ENCODE peak calls at places on chromosomes 7 and 10, in five cellular contexts. I is adrenal gland, N is H9, T is transverse colon, G is vagina. O is an unnamed sample.
A peak's percentile ranks its signal among the peaks of the same experiment; 100 is the strongest.

GRCh38 chr7:216360-217300 is 24.3 kb downstream of the FAM20C start:
- DNase-seq in I (no peak), N (no peak), T (no peak), G (no peak), O (no peak)

GRCh38 chr7:2247141-2247985 is 5.3 kb downstream of the NUDT1 start:
- DNase-seq in I (no peak), N (peak; percentile 75), T (no peak), G (no peak), O (no peak)

GRCh38 chr7:137535579-137535978 is 192.0 kb upstream of the PTN start:
- DNase-seq in I (no peak), N (no peak), T (no peak), G (no peak), O (no peak)

GRCh38 chr10:33180390-33180789 is 154.1 kb downstream of the NRP1 start:
- DNase-seq in I (no peak), N (no peak), T (no peak), G (no peak), O (no peak)

GRCh38 chr10:132607491-132607890 is 69.9 kb downstream of the INPP5A start:
- DNase-seq in I (no peak), N (no peak), T (no peak), G (no peak), O (no peak)

GRCh38 chr7:49638166-49638565 is 135.3 kb upstream of the VWC2 start:
- DNase-seq in I (no peak), N (peak; percentile 36), T (no peak), G (no peak), O (no peak)

GRCh38 chr10:45008524-45009161 is 7.9 kb downstream of the ZNF22 start:
- DNase-seq in I (peak; percentile 49), N (no peak), T (no peak), G (no peak), O (peak; percentile 68)

GRCh38 chr10:124197301-124198148 is 104.1 kb upstream of the CHST15 start:
- DNase-seq in I (no peak), N (no peak), T (no peak), G (no peak), O (no peak)

GRCh38 chr10:3784510-3785250 is at the start of gene KLF6:
- DNase-seq in I (peak; percentile 60), N (no peak), T (peak; percentile 40), G (no peak), O (no peak)

GRCh38 chr10:48742891-48743845 is 58.5 kb downstream of the WDFY4 start:
- DNase-seq in I (no peak), N (no peak), T (no peak), G (peak; percentile 77), O (peak; percentile 26)

GRCh38 chr7:30163231-30163894 is 28.6 kb downstream of the MTURN start:
- DNase-seq in I (no peak), N (no peak), T (no peak), G (no peak), O (no peak)

GRCh38 chr7:131595699-131596098 is 39.3 kb upstream of the PODXL start:
- DNase-seq in I (no peak), N (no peak), T (no peak), G (no peak), O (no peak)

GRCh38 chr7:22361795-22362194 is 4.8 kb upstream of the RAPGEF5 start:
- DNase-seq in I (peak; percentile 32), N (no peak), T (peak; percentile 63), G (no peak), O (no peak)

GRCh38 chr10:106043833-106044232 is 1120.7 kb downstream of the SORCS1 start:
- DNase-seq in I (no peak), N (no peak), T (no peak), G (no peak), O (no peak)

GRCh38 chr10:69881202-69881601 is 79.5 kb downstream of the COL13A1 start:
- DNase-seq in I (no peak), N (no peak), T (no peak), G (no peak), O (no peak)

GRCh38 chr7:111076205-111076604 is 14.7 kb upstream of the LRRN3 start:
- DNase-seq in I (no peak), N (no peak), T (no peak), G (no peak), O (no peak)

GRCh38 chr10:21637795-21638194 is 103.8 kb downstream of the MLLT10 start:
- DNase-seq in I (no peak), N (no peak), T (no peak), G (no peak), O (no peak)

GRCh38 chr10:98088186-98088971 is 46.1 kb upstream of the R3HCC1L start:
- DNase-seq in I (peak; percentile 30), N (no peak), T (no peak), G (no peak), O (no peak)

GRCh38 chr7:86833360-86833759 is 189.7 kb downstream of the GRM3 start:
- DNase-seq in I (no peak), N (no peak), T (no peak), G (no peak), O (peak; percentile 48)

GRCh38 chr7:141654551-141654950 is 47.4 kb downstream of the DENND11 start:
- DNase-seq in I (peak; percentile 76), N (peak; percentile 76), T (peak; percentile 71), G (no peak), O (no peak)

GRCh38 chr10:15715619-15716227 is 4.0 kb downstream of the ITGA8 start:
- DNase-seq in I (peak; percentile 27), N (no peak), T (no peak), G (no peak), O (no peak)
- H3K4me1 ChIP-seq in I (no peaks in the 10 kb centered on the region), N (no peaks in the 10 kb centered on the region), T (peaks cover 12% of the 10 kb centered on the region), G (no peaks in the 10 kb centered on the region), O (no peaks in the 10 kb centered on the region)

DNA sequence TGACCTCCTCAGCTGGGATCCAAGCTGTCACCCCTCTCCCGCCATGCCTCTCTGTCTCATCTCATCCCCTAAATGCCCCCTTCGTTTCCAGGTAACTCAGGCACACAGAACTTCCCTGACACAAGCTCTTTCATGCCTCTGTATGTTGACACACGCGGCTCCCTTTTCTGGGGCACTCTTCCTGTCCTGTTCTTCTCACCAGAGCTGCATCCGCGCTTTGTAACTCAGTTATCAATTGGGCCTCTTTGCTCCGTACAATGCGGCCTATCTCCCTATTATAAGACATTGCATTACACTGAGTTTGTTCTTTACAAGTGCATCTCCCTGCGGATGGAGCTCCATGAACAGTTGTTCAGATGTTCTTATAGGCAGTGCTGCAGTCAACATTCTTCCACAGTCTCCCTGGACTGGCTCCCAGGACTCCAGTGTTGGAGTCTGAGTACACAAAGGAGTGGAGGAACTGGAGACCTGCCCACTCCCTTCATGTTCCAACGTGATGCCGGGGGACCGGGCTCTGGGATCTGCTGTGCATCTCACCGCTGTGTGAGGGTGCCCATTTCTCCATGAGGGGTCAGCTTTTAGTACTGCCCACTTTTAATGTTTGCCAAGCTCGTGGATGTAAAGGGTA is 56.9 kb upstream of the TNS3 start:
- DNase-seq in I (no peak), N (no peak), T (peak; percentile 68), G (no peak), O (peak; percentile 61)
- H3K4me1 ChIP-seq in I (no peaks in the 10 kb centered on the region), N (peaks cover 3% of the 10 kb centered on the region), T (peaks cover 36% of the 10 kb centered on the region), G (peaks cover 37% of the 10 kb centered on the region), O (peaks cover 9% of the 10 kb centered on the region)

GRCh38 chr10:79186742-79187544 is 118.2 kb downstream of the ZMIZ1 start:
- DNase-seq in I (peak; percentile 81), N (no peak), T (no peak), G (no peak), O (no peak)

GRCh38 chr10:79185067-79185774 is 116.5 kb downstream of the ZMIZ1 start:
- DNase-seq in I (no peak), N (no peak), T (no peak), G (no peak), O (no peak)

GRCh38 chr10:79188154-79188763 is 119.5 kb downstream of the ZMIZ1 start:
- DNase-seq in I (no peak), N (no peak), T (peak; percentile 41), G (no peak), O (no peak)

GRCh38 chr10:79185796-79186374 is 117.1 kb downstream of the ZMIZ1 start:
- DNase-seq in I (no peak), N (no peak), T (no peak), G (no peak), O (no peak)

DNA sequence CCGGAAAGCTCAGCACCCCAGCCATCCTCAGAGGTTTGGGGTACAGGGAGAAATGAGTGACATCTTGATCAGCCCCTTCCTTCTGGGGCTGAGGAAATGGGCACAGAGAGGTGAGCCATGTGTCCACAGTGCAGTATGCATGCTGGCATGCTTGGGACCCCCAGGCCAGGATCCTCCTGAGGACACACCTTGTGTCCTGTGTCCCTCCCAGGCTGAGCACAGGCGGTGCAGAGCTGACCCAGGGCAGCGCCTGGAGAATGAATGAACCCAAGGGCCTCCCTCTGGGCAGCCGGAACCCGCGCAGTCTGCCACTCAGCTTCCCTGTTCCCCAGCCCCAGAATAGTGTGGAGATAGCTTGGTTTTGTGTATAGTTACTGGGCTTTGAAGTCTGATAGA is 118.8 kb downstream of the ZMIZ1 start:
- DNase-seq in I (no peak), N (no peak), T (no peak), G (no peak), O (no peak)
- H3K4me1 ChIP-seq in I (peaks cover 48% of the 10 kb centered on the region), N (peaks cover 5% of the 10 kb centered on the region), T (peaks cover 61% of the 10 kb centered on the region), G (peaks cover 90% of the 10 kb centered on the region), O (peaks cover 17% of the 10 kb centered on the region)

DNA sequence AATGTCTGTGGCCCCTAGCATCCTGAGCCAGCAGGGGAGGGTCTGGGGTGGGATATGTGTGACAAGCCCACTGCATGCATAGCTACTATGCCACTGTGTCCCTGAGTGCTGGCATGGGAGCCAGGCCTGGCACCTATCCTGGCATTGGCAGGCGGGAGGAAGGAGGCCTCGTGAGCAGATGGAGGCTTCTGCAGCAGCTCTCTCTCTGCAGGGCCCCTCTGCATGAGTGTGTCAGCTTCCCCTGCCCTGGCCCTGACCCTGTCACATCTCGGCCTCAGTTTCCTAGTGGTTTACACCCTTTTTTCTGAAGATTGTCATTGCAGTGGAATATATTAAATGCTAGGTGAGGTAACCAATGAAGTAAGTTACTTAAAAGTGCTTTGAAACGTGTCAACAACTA is 13.1 kb upstream of the IMPDH1 start:
- DNase-seq in I (no peak), N (no peak), T (no peak), G (no peak), O (no peak)
- H3K4me1 ChIP-seq in I (no peaks in the 10 kb centered on the region), N (no peaks in the 10 kb centered on the region), T (peaks cover 2% of the 10 kb centered on the region), G (no peaks in the 10 kb centered on the region), O (no peaks in the 10 kb centered on the region)

GRCh38 chr10:93280121-93280698 is 201.9 kb downstream of the MYOF start:
- DNase-seq in I (no peak), N (peak; percentile 65), T (no peak), G (no peak), O (no peak)
- H3K4me1 ChIP-seq in I (no peaks in the 10 kb centered on the region), N (peaks cover 10% of the 10 kb centered on the region), T (no peaks in the 10 kb centered on the region), G (no peaks in the 10 kb centered on the region), O (no peaks in the 10 kb centered on the region)

GRCh38 chr10:90944759-90945158 is 23.9 kb upstream of the ANKRD1 start:
- DNase-seq in I (no peak), N (no peak), T (no peak), G (no peak), O (no peak)

GRCh38 chr10:90947025-90947960 is 26.4 kb upstream of the ANKRD1 start:
- DNase-seq in I (no peak), N (no peak), T (no peak), G (no peak), O (no peak)

GRCh38 chr10:90939648-90940047 is 18.8 kb upstream of the ANKRD1 start:
- DNase-seq in I (no peak), N (no peak), T (no peak), G (no peak), O (no peak)

GRCh38 chr10:90945496-90946070 is 24.7 kb upstream of the ANKRD1 start:
- DNase-seq in I (peak; percentile 37), N (no peak), T (no peak), G (no peak), O (no peak)
- H3K4me1 ChIP-seq in I (no peaks in the 10 kb centered on the region), N (no peaks in the 10 kb centered on the region), T (no peaks in the 10 kb centered on the region), G (no peaks in the 10 kb centered on the region), O (no peaks in the 10 kb centered on the region)